ENCODE peak calls at places on chromosome 5, in five cellular contexts. I is CD4-positive, alpha-beta memory T cell; S is RPMI8226; Y is PC-3; V is T-cell. X is an unnamed sample.

GRCh38 chr5:57002959-57003485 is 51.1 kb upstream of the MIER3 start:
- DNase-seq in I (no peak), Y (peak; percentile 52), S (no peak), V (no peak), X (no peak)

GRCh38 chr5:31963358-31963757 is 210.8 kb downstream of the GOLPH3 start:
- DNase-seq in Y (peak; percentile 6), S (no peak), I (no peak), V (no peak), X (no peak)

GRCh38 chr5:139403787-139404483 is at the start of gene SPATA24:
- DNase-seq in I (peak; percentile 97), V (peak; percentile 96), S (peak; percentile 98), Y (peak; percentile 91), X (peak; percentile 99)

GRCh38 chr5:95863383-95863757 is 40.8 kb upstream of the GLRX start:
- DNase-seq in Y (no peak), V (no peak), I (no peak), S (no peak), X (no peak)

GRCh38 chr5:111367081-111367480 is 142.9 kb downstream of the CAMK4 start:
- DNase-seq in V (no peak), Y (peak; percentile 68), I (no peak), S (no peak), X (no peak)

GRCh38 chr5:113376640-113377039 is 58.1 kb downstream of the TSSK1B start:
- DNase-seq in Y (no peak), V (no peak), I (no peak), S (peak; percentile 16), X (no peak)

GRCh38 chr5:34657550-34657921 is 1.4 kb downstream of the RAI14 start:
- DNase-seq in I (no peak), V (no peak), Y (peak; percentile 49), S (no peak), X (no peak)

GRCh38 chr5:132477784-132478497 is 12.6 kb downstream of the IRF1 start:
- DNase-seq in V (no peak), S (peak; percentile 92), I (peak; percentile 38), Y (no peak), X (peak; percentile 44)

GRCh38 chr5:79269733-79270166 is 33.8 kb downstream of the JMY start:
- DNase-seq in S (no peak), I (no peak), V (no peak), Y (no peak), X (no peak)

GRCh38 chr5:176889321-176890280 is 9.5 kb downstream of the HK3 start:
- DNase-seq in V (no peak), Y (no peak), I (no peak), S (no peak), X (no peak)

GRCh38 chr5:88396126-88396525 is 127.5 kb upstream of the TMEM161B start:
- DNase-seq in V (no peak), I (no peak), S (no peak), Y (no peak), X (no peak)

GRCh38 chr5:22070151-22070550 is 783.0 kb downstream of the CDH12 start:
- DNase-seq in V (no peak), S (no peak), Y (no peak), I (no peak), X (no peak)

GRCh38 chr5:62969409-62970120 is 390.9 kb downstream of the LRRC70 start:
- DNase-seq in V (no peak), S (no peak), I (no peak), Y (no peak), X (no peak)

GRCh38 chr5:113614191-113614590 is 100.7 kb downstream of the YTHDC2 start:
- DNase-seq in Y (no peak), I (no peak), S (no peak), V (no peak), X (no peak)

GRCh38 chr5:12647613-12648012 is 743.4 kb upstream of the CTNND2 start:
- DNase-seq in I (no peak), S (no peak), Y (no peak), V (no peak), X (no peak)

GRCh38 chr5:1515921-1516571 is 7.7 kb downstream of the LPCAT1 start:
- DNase-seq in S (no peak), Y (peak; percentile 98), I (no peak), V (no peak), X (peak; percentile 4)

GRCh38 chr5:148951612-148952011 is 111.2 kb downstream of the SH3TC2 start:
- DNase-seq in S (no peak), Y (no peak), V (no peak), I (no peak), X (no peak)

GRCh38 chr5:146860213-146860891 is 18.2 kb downstream of the PPP2R2B start:
- DNase-seq in Y (peak; percentile 57), S (no peak), V (no peak), I (no peak), X (no peak)

GRCh38 chr5:110853267-110853666 is 114.5 kb downstream of the SLC25A46 start:
- DNase-seq in I (no peak), V (no peak), S (no peak), Y (peak; percentile 40), X (no peak)

GRCh38 chr5:161155451-161155850 is 303.4 kb upstream of the ATP10B start:
- DNase-seq in S (no peak), Y (no peak), I (no peak), V (no peak), X (no peak)

GRCh38 chr5:87354496-87354895 is 58.2 kb downstream of the CCNH start:
- DNase-seq in V (no peak), I (no peak), Y (no peak), S (no peak), X (no peak)

GRCh38 chr5:72328172-72328571 is 8.0 kb downstream of the PTCD2 start:
- DNase-seq in V (no peak), I (no peak), Y (peak; percentile 51), S (no peak), X (no peak)

GRCh38 chr5:45796959-45797553 is 100.9 kb upstream of the HCN1 start:
- DNase-seq in V (no peak), I (no peak), S (peak; percentile 47), Y (peak; percentile 9), X (no peak)

GRCh38 chr5:159975462-159976019 is 33.4 kb upstream of the TTC1 start:
- DNase-seq in V (no peak), Y (peak; percentile 66), I (no peak), S (peak; percentile 10), X (no peak)

GRCh38 chr5:71957431-71957934 is 149.8 kb upstream of the MAP1B start:
- DNase-seq in Y (no peak), V (no peak), I (no peak), S (no peak), X (no peak)

GRCh38 chr5:128572546-128573339 is 34.7 kb upstream of the FBN2 start:
- DNase-seq in S (no peak), Y (peak; percentile 27), V (no peak), I (no peak), X (no peak)

GRCh38 chr5:34609951-34610431 is 46.1 kb upstream of the RAI14 start:
- DNase-seq in V (no peak), S (no peak), I (no peak), Y (peak; percentile 68), X (no peak)

GRCh38 chr5:15234366-15234765 is 265.6 kb upstream of the FBXL7 start:
- DNase-seq in I (no peak), S (no peak), Y (no peak), V (no peak), X (no peak)

GRCh38 chr5:25393321-25393720 is 748.5 kb upstream of the CDH10 start:
- DNase-seq in Y (no peak), V (no peak), S (no peak), I (no peak), X (no peak)

GRCh38 chr5:132020568-132021339 is 9.3 kb upstream of the ACSL6 start:
- DNase-seq in Y (peak; percentile 41), I (no peak), S (no peak), V (no peak), X (no peak)

GRCh38 chr5:50958852-50959457 is 292.5 kb downstream of the PARP8 start:
- DNase-seq in I (no peak), Y (peak; percentile 49), V (no peak), S (peak; percentile 62), X (peak; percentile 36)

GRCh38 chr5:98975223-98975622 is 46.4 kb upstream of the CHD1 start:
- DNase-seq in S (no peak), I (no peak), V (no peak), Y (peak; percentile 76), X (no peak)

GRCh38 chr5:158770506-158770905 is 329.2 kb downstream of the EBF1 start:
- DNase-seq in I (no peak), V (no peak), S (peak; percentile 8), Y (peak; percentile 23), X (no peak)

GRCh38 chr5:98827161-98827560 is 53.7 kb downstream of the RGMB start:
- DNase-seq in V (no peak), I (no peak), Y (peak; percentile 80), S (peak; percentile 61), X (no peak)

GRCh38 chr5:56323505-56323904 is 90.4 kb upstream of the ANKRD55 start:
- DNase-seq in Y (peak; percentile 32), V (no peak), I (no peak), S (peak; percentile 47), X (no peak)

X was measured in DND-41.